ENCODE peak calls at places on chromosomes 5 and 9, in eight cellular contexts. One of them, this sample, is unnamed.

GRCh38 chr5:96968074-96968473 is 32.2 kb downstream of the LNPEP start:
- DNase-seq in putamen: no peak
- DNase-seq in foreskin keratinocyte: peak
- DNase-seq in activated T-helper 1 cell treated with anti-CD3 and anti-CD28 coated beads, Interleukin-12 subunit alpha, Interleukin-12 subunit beta, Interleukin-2, Interleukin-4 antibody, amounts not matched to agents 30 ng/mL and 10 ng/mL and 1 ng/mL, durations not matched to agents 14 hours and 24 hours and 36 hours: no peak
- DNase-seq in GM12878: no peak
- DNase-seq in WERI-Rb-1: no peak
- DNase-seq in stimulated activated CD8-positive, alpha-beta memory T cell treated with anti-CD3 and anti-CD28 coated beads, Interleukin-7, amount 100 ng/mL, for 24 hours: no peak
- DNase-seq in myocyte: no peak
- DNase-seq in this sample: no peak

GRCh38 chr9:120885459-120885858 is 8.5 kb upstream of the PHF19 start:
- DNase-seq in myocyte: no peak
- DNase-seq in WERI-Rb-1: no peak
- DNase-seq in GM12878: no peak
- DNase-seq in stimulated activated CD8-positive, alpha-beta memory T cell treated with anti-CD3 and anti-CD28 coated beads, Interleukin-7, amount 100 ng/mL, for 24 hours: no peak
- DNase-seq in foreskin keratinocyte: no peak
- DNase-seq in activated T-helper 1 cell treated with anti-CD3 and anti-CD28 coated beads, Interleukin-12 subunit alpha, Interleukin-12 subunit beta, Interleukin-2, Interleukin-4 antibody, amounts not matched to agents 30 ng/mL and 10 ng/mL and 1 ng/mL, durations not matched to agents 14 hours and 24 hours and 36 hours: no peak
- DNase-seq in putamen: no peak
- DNase-seq in this sample: no peak

GRCh38 chr5:90844931-90845330 is 286.3 kb downstream of the ADGRV1 start:
- DNase-seq in GM12878: no peak
- DNase-seq in WERI-Rb-1: no peak
- DNase-seq in myocyte: no peak
- DNase-seq in foreskin keratinocyte: no peak
- DNase-seq in activated T-helper 1 cell treated with anti-CD3 and anti-CD28 coated beads, Interleukin-12 subunit alpha, Interleukin-12 subunit beta, Interleukin-2, Interleukin-4 antibody, amounts not matched to agents 30 ng/mL and 10 ng/mL and 1 ng/mL, durations not matched to agents 14 hours and 24 hours and 36 hours: no peak
- DNase-seq in putamen: no peak
- DNase-seq in stimulated activated CD8-positive, alpha-beta memory T cell treated with anti-CD3 and anti-CD28 coated beads, Interleukin-7, amount 100 ng/mL, for 24 hours: no peak
- DNase-seq in this sample: no peak

GRCh38 chr5:157312492-157312891 is 46.6 kb downstream of the CYFIP2 start:
- DNase-seq in foreskin keratinocyte: peak
- DNase-seq in putamen: no peak
- DNase-seq in WERI-Rb-1: peak
- DNase-seq in GM12878: peak
- DNase-seq in stimulated activated CD8-positive, alpha-beta memory T cell treated with anti-CD3 and anti-CD28 coated beads, Interleukin-7, amount 100 ng/mL, for 24 hours: no peak
- DNase-seq in activated T-helper 1 cell treated with anti-CD3 and anti-CD28 coated beads, Interleukin-12 subunit alpha, Interleukin-12 subunit beta, Interleukin-2, Interleukin-4 antibody, amounts not matched to agents 30 ng/mL and 10 ng/mL and 1 ng/mL, durations not matched to agents 14 hours and 24 hours and 36 hours: peak
- DNase-seq in myocyte: peak
- DNase-seq in this sample: peak

GRCh38 chr5:139183502-139183901 is 14.7 kb downstream of the SIL1 start:
- DNase-seq in activated T-helper 1 cell treated with anti-CD3 and anti-CD28 coated beads, Interleukin-12 subunit alpha, Interleukin-12 subunit beta, Interleukin-2, Interleukin-4 antibody, amounts not matched to agents 30 ng/mL and 10 ng/mL and 1 ng/mL, durations not matched to agents 14 hours and 24 hours and 36 hours: no peak
- DNase-seq in putamen: no peak
- DNase-seq in GM12878: no peak
- DNase-seq in myocyte: no peak
- DNase-seq in WERI-Rb-1: no peak
- DNase-seq in foreskin keratinocyte: no peak
- DNase-seq in stimulated activated CD8-positive, alpha-beta memory T cell treated with anti-CD3 and anti-CD28 coated beads, Interleukin-7, amount 100 ng/mL, for 24 hours: no peak
- DNase-seq in this sample: no peak

GRCh38 chr5:181221105-181221791 is 1.8 kb upstream of the TRIM41 start:
- DNase-seq in foreskin keratinocyte: no peak
- DNase-seq in GM12878: peak
- DNase-seq in stimulated activated CD8-positive, alpha-beta memory T cell treated with anti-CD3 and anti-CD28 coated beads, Interleukin-7, amount 100 ng/mL, for 24 hours: no peak
- DNase-seq in putamen: no peak
- DNase-seq in myocyte: no peak
- DNase-seq in activated T-helper 1 cell treated with anti-CD3 and anti-CD28 coated beads, Interleukin-12 subunit alpha, Interleukin-12 subunit beta, Interleukin-2, Interleukin-4 antibody, amounts not matched to agents 30 ng/mL and 10 ng/mL and 1 ng/mL, durations not matched to agents 14 hours and 24 hours and 36 hours: no peak
- DNase-seq in WERI-Rb-1: no peak
- DNase-seq in this sample: peak

GRCh38 chr5:114308017-114308416 is 53.9 kb upstream of the KCNN2 start:
- DNase-seq in GM12878: no peak
- DNase-seq in WERI-Rb-1: no peak
- DNase-seq in myocyte: no peak
- DNase-seq in foreskin keratinocyte: no peak
- DNase-seq in activated T-helper 1 cell treated with anti-CD3 and anti-CD28 coated beads, Interleukin-12 subunit alpha, Interleukin-12 subunit beta, Interleukin-2, Interleukin-4 antibody, amounts not matched to agents 30 ng/mL and 10 ng/mL and 1 ng/mL, durations not matched to agents 14 hours and 24 hours and 36 hours: no peak
- DNase-seq in stimulated activated CD8-positive, alpha-beta memory T cell treated with anti-CD3 and anti-CD28 coated beads, Interleukin-7, amount 100 ng/mL, for 24 hours: no peak
- DNase-seq in putamen: no peak
- DNase-seq in this sample: peak

GRCh38 chr5:134174841-134175839 is 1.6 kb downstream of the SKP1 start:
- DNase-seq in foreskin keratinocyte: peak
- DNase-seq in GM12878: no peak
- DNase-seq in stimulated activated CD8-positive, alpha-beta memory T cell treated with anti-CD3 and anti-CD28 coated beads, Interleukin-7, amount 100 ng/mL, for 24 hours: no peak
- DNase-seq in myocyte: peak
- DNase-seq in putamen: no peak
- DNase-seq in WERI-Rb-1: no peak
- DNase-seq in activated T-helper 1 cell treated with anti-CD3 and anti-CD28 coated beads, Interleukin-12 subunit alpha, Interleukin-12 subunit beta, Interleukin-2, Interleukin-4 antibody, amounts not matched to agents 30 ng/mL and 10 ng/mL and 1 ng/mL, durations not matched to agents 14 hours and 24 hours and 36 hours: no peak
- DNase-seq in this sample: no peak

GRCh38 chr5:142826741-142827492 is 56.7 kb downstream of the ARHGAP26 start:
- DNase-seq in foreskin keratinocyte: peak
- DNase-seq in stimulated activated CD8-positive, alpha-beta memory T cell treated with anti-CD3 and anti-CD28 coated beads, Interleukin-7, amount 100 ng/mL, for 24 hours: peak
- DNase-seq in putamen: no peak
- DNase-seq in GM12878: no peak
- DNase-seq in activated T-helper 1 cell treated with anti-CD3 and anti-CD28 coated beads, Interleukin-12 subunit alpha, Interleukin-12 subunit beta, Interleukin-2, Interleukin-4 antibody, amounts not matched to agents 30 ng/mL and 10 ng/mL and 1 ng/mL, durations not matched to agents 14 hours and 24 hours and 36 hours: no peak
- DNase-seq in myocyte: peak
- DNase-seq in WERI-Rb-1: no peak
- DNase-seq in this sample: no peak

GRCh38 chr5:38316544-38317224 is 58.3 kb downstream of the EGFLAM start:
- DNase-seq in WERI-Rb-1: peak
- DNase-seq in GM12878: no peak
- DNase-seq in myocyte: peak
- DNase-seq in activated T-helper 1 cell treated with anti-CD3 and anti-CD28 coated beads, Interleukin-12 subunit alpha, Interleukin-12 subunit beta, Interleukin-2, Interleukin-4 antibody, amounts not matched to agents 30 ng/mL and 10 ng/mL and 1 ng/mL, durations not matched to agents 14 hours and 24 hours and 36 hours: no peak
- DNase-seq in putamen: no peak
- DNase-seq in stimulated activated CD8-positive, alpha-beta memory T cell treated with anti-CD3 and anti-CD28 coated beads, Interleukin-7, amount 100 ng/mL, for 24 hours: no peak
- DNase-seq in foreskin keratinocyte: no peak
- DNase-seq in this sample: no peak

This sample was measured in neuronal stem cell.